ENCODE peak calls at places on chromosomes 7 and 10, in six cellular contexts. I, N, C, Q, J and L are unnamed samples.

GRCh38 chr10:33509231-33509871 is 174.9 kb upstream of the NRP1 start:
- DNase-seq in I (peak), N (no peak), C (no peak), Q (peak), J (peak), L (peak)

GRCh38 chr10:128161031-128161430 is 34.8 kb upstream of the MKI67 start:
- DNase-seq in I (no peak), N (no peak), C (no peak), Q (no peak), J (no peak), L (no peak)

GRCh38 chr10:29256019-29256418 is 32.9 kb upstream of the LYZL1 start:
- DNase-seq in I (no peak), N (no peak), C (no peak), Q (no peak), J (no peak), L (no peak)

GRCh38 chr7:92589056-92589455 is 1.1 kb downstream of the FAM133B start:
- DNase-seq in I (no peak), N (no peak), C (no peak), Q (no peak), J (no peak), L (peak)

GRCh38 chr7:2523941-2524807 is 4.6 kb downstream of the LFNG start:
- DNase-seq in I (peak), N (peak), C (no peak), Q (peak), J (no peak), L (peak)

GRCh38 chr7:106114735-106115383 is 2.7 kb upstream of the SYPL1 start:
- DNase-seq in I (no peak), N (no peak), C (peak), Q (no peak), J (no peak), L (no peak)

GRCh38 chr10:78588194-78588811 is 480.5 kb upstream of the ZMIZ1 start:
- DNase-seq in I (no peak), N (no peak), C (no peak), Q (peak), J (no peak), L (no peak)

GRCh38 chr10:71483135-71483534 is 86.4 kb downstream of the CDH23 start:
- DNase-seq in I (no peak), N (no peak), C (no peak), Q (no peak), J (no peak), L (no peak)

GRCh38 chr7:151088856-151089699 is 2.8 kb downstream of the AGAP3 start:
- DNase-seq in I (peak), N (no peak), C (no peak), Q (peak), J (no peak), L (peak)

GRCh38 chr10:132836248-132836831 is 50.4 kb upstream of the NKX6-2 start:
- DNase-seq in I (no peak), N (no peak), C (no peak), Q (peak), J (no peak), L (no peak)

GRCh38 chr7:24820730-24821044 is 63.4 kb upstream of the GSDME start:
- DNase-seq in I (no peak), N (no peak), C (no peak), Q (no peak), J (no peak), L (peak)

GRCh38 chr10:77637986-77638765 is 568 bp upstream of the KCNMA1 start:
- DNase-seq in I (no peak), N (no peak), C (no peak), Q (peak), J (no peak), L (no peak)

GRCh38 chr10:72276013-72276387 is 2.3 kb downstream of the DDIT4 start:
- DNase-seq in I (peak), N (no peak), C (no peak), Q (peak), J (no peak), L (peak)

GRCh38 chr10:15027741-15028140 is 16.0 kb upstream of the OLAH start:
- DNase-seq in I (no peak), N (no peak), C (no peak), Q (no peak), J (no peak), L (no peak)

GRCh38 chr7:121875203-121875602 is 2.2 kb downstream of the PTPRZ1 start:
- DNase-seq in I (no peak), N (no peak), C (no peak), Q (no peak), J (no peak), L (no peak)

GRCh38 chr7:99739699-99740572 is 4.9 kb upstream of the CYP3A7 start:
- DNase-seq in I (no peak), N (no peak), C (no peak), Q (no peak), J (no peak), L (no peak)

GRCh38 chr10:72379062-72379461 is 24.3 kb upstream of the DNAJB12 start:
- DNase-seq in I (no peak), N (no peak), C (no peak), Q (no peak), J (no peak), L (no peak)

GRCh38 chr7:108581655-108582491 is 12.2 kb downstream of the DNAJB9 start:
- DNase-seq in I (no peak), N (no peak), C (no peak), Q (no peak), J (no peak), L (no peak)

GRCh38 chr10:80555415-80555814 is 17.7 kb downstream of the SH2D4B start:
- DNase-seq in I (no peak), N (no peak), C (no peak), Q (no peak), J (no peak), L (no peak)

GRCh38 chr10:58570307-58570723 is 57.6 kb downstream of the BICC1 start:
- DNase-seq in I (no peak), N (no peak), C (no peak), Q (no peak), J (no peak), L (no peak)

GRCh38 chr7:69698109-69698840 is 100.0 kb downstream of the AUTS2 start:
- DNase-seq in I (no peak), N (no peak), C (no peak), Q (no peak), J (no peak), L (no peak)

GRCh38 chr7:150947761-150948680 is 30.1 kb downstream of the KCNH2 start:
- DNase-seq in I (no peak), N (no peak), C (no peak), Q (no peak), J (no peak), L (no peak)

GRCh38 chr7:151767557-151767956 is 109.4 kb downstream of the PRKAG2 start:
- DNase-seq in I (no peak), N (no peak), C (no peak), Q (no peak), J (no peak), L (no peak)

GRCh38 chr7:108045154-108045553 is 42.2 kb upstream of the LAMB1 start:
- DNase-seq in I (no peak), N (no peak), C (no peak), Q (no peak), J (no peak), L (no peak)

GRCh38 chr7:87570178-87570577 is 30.5 kb downstream of the ABCB1 start:
- DNase-seq in I (no peak), N (no peak), C (no peak), Q (no peak), J (no peak), L (peak)

GRCh38 chr10:79044846-79045245 is 23.9 kb upstream of the ZMIZ1 start:
- DNase-seq in I (no peak), N (no peak), C (no peak), Q (no peak), J (no peak), L (no peak)

GRCh38 chr7:24466109-24466768 is 107.0 kb upstream of the PALS2 start:
- DNase-seq in I (no peak), N (no peak), C (no peak), Q (no peak), J (no peak), L (no peak)

GRCh38 chr7:136229819-136230609 is 252.9 kb upstream of the MTPN start:
- DNase-seq in I (no peak), N (no peak), C (no peak), Q (no peak), J (no peak), L (no peak)

GRCh38 chr10:95767884-95768556 is 12.1 kb downstream of the ENTPD1 start:
- DNase-seq in I (no peak), N (no peak), C (no peak), Q (peak), J (no peak), L (no peak)

GRCh38 chr7:130420943-130421578 is 19.8 kb downstream of the CEP41 start:
- DNase-seq in I (no peak), N (no peak), C (no peak), Q (no peak), J (no peak), L (no peak)

GRCh38 chr10:60206735-60207134 is 182.9 kb downstream of the ANK3 start:
- DNase-seq in I (peak), N (no peak), C (no peak), Q (no peak), J (no peak), L (no peak)

GRCh38 chr10:47145290-47145934 is 154.6 kb upstream of the GDF10 start:
- DNase-seq in I (no peak), N (no peak), C (no peak), Q (no peak), J (no peak), L (no peak)

GRCh38 chr7:140231779-140232491 is 55.2 kb upstream of the KDM7A start:
- DNase-seq in I (peak), N (peak), C (no peak), Q (no peak), J (no peak), L (no peak)

GRCh38 chr10:95601116-95601719 is 40.0 kb upstream of the SORBS1 start:
- DNase-seq in I (peak), N (peak), C (peak), Q (peak), J (peak), L (peak)

DNA sequence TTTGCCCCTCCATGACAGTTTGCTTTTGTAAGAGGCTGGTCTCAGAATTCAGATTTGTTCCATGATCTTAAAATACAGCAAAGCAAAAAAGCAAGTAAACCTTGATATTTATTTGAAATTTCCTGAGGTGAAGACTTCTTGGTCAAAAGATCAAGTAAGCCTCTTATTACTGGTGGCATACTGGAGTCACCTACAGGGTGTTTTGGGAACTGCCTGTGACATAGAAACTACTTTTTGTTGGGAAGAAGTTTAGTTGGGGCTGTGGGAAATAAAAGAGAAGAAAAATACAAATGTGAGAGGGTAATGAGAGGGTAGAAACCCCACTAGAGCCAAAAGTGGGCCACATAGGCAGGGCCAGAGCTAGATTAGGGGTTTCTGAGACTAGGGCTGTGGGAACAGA is 217.9 kb downstream of the OTUD1 start:
- DNase-seq in I (peak), N (peak), C (no peak), Q (peak), J (no peak), L (peak)
- TF ChIP-seq CTCF in I (peak), N (peak), C (peak), Q (peak), J (no peak), L (peak)

GRCh38 chr10:61897671-61898434 is 3.6 kb upstream of the ARID5B start:
- DNase-seq in I (no peak), N (peak), C (peak), Q (peak), J (no peak), L (peak)
- TF ChIP-seq CTCF in I (no peak), N (peak), C (no peak), Q (peak), J (no peak), L (no peak)

DNA sequence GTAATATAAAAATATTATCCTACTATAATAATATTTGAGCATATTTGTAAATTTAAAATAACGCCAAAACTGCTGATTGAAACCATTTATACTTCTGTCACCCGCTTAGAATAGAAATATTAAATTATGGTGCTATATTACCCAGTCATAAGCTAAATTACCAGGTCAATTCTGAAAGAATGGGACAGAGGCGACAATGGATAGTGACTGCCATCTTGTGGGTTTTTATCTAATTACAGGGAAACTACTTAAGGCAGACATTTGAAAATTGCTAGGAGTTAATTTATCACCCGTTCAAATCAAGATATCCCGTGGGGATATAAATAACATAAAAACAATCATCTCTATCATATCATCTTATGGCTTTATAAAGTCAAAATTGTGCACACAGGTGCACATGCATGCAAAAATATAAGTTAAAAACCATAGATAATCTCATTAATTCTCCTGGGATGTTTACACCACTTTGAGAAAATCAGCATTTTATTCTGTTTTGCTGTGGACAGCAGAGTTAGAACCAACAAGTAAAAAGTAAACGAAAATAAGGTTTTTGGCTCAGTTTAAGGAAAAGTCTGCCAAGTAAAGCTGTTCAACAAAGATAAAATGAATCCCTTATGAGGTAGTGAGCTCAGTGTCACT is 41.3 kb upstream of the HPSE2 start:
- DNase-seq in I (peak), N (peak), C (no peak), Q (no peak), J (no peak), L (peak)
- TF ChIP-seq CTCF in I (peak), N (peak), C (no peak), Q (peak), J (peak), L (peak)

GRCh38 chr10:35480150-35480549 is 125.0 kb upstream of the GJD4 start:
- DNase-seq in I (no peak), N (no peak), C (no peak), Q (no peak), J (no peak), L (no peak)
- TF ChIP-seq CTCF in I (no peak), N (no peak), C (no peak), Q (no peak), J (no peak), L (no peak)

DNA sequence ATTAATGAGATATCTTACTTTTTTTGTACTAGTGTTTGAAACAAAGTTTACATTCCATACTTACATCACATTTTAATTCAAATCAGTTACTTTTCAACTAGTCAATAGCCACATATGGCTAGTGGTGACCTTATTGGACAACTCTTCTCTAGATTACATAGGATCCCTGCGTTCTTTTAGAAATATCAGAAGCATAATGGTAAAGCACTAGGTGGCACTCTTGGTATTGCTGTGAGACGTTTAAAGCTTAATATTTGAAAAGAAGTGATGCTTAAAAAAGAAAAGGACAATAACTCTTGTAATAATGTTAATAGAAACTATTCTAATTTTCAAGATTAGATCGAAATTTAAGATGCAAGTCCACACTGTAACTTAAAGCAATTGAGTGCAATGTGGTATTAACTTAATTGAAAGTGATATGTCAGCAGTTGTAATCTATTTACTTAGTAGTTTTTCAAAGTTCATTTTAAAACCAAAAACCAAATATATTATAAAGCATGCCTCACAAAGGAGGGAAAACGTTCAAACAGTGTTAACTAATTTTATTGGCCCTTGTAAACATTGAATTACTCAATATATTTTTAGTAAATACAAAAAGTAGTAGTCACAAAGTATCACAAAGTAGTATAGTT is 339.1 kb downstream of the ATRNL1 start:
- DNase-seq in I (peak), N (peak), C (no peak), Q (no peak), J (no peak), L (no peak)
- TF ChIP-seq CTCF in I (peak), N (peak), C (no peak), Q (no peak), J (peak), L (peak)